ENCODE peak calls at places on chromosome 5, in eight cellular contexts. X is uterus; G is activated naive CD4-positive, alpha-beta T cell; H is fibroblast of mammary gland; B is psoas muscle; W is NCI-H226; O is GM23248; Z is NCI-H1694. R is an unnamed sample.

GRCh38 chr5:179294891-179295777 is 50.1 kb downstream of the ADAMTS2 start:
- DNase-seq in G (no peak), O (peak), W (no peak), X (peak), Z (no peak), B (peak), H (peak), R (peak)

GRCh38 chr5:83322273-83322924 is 149.1 kb upstream of the VCAN start:
- DNase-seq in G (no peak), W (peak), O (no peak), B (no peak), Z (no peak), X (no peak), H (no peak), R (no peak)

GRCh38 chr5:118580959-118581358 is 407.4 kb downstream of the DTWD2 start:
- DNase-seq in X (no peak), W (no peak), Z (no peak), G (no peak), O (peak), B (no peak), H (peak), R (no peak)

GRCh38 chr5:19605846-19606407 is 382.1 kb downstream of the CDH18 start:
- DNase-seq in X (no peak), H (no peak), W (no peak), B (no peak), G (no peak), Z (no peak), O (no peak), R (no peak)

GRCh38 chr5:103466494-103466893 is 96.1 kb downstream of the NUDT12 start:
- DNase-seq in W (peak), H (peak), X (no peak), O (peak), G (no peak), B (no peak), Z (no peak), R (no peak)

GRCh38 chr5:152107225-152107624 is 182.6 kb upstream of the GLRA1 start:
- DNase-seq in X (no peak), O (no peak), W (no peak), H (no peak), B (no peak), Z (no peak), G (no peak), R (no peak)

GRCh38 chr5:14263700-14264099 is 120.6 kb downstream of the TRIO start:
- DNase-seq in X (no peak), G (no peak), H (no peak), O (no peak), B (no peak), W (no peak), Z (no peak), R (no peak)

GRCh38 chr5:65721050-65721774 is 697 bp downstream of the SGTB start:
- DNase-seq in O (peak), Z (peak), X (peak), H (peak), W (peak), B (peak), G (no peak), R (peak)

GRCh38 chr5:143955140-143955539 is 143.2 kb downstream of the HMHB1 start:
- DNase-seq in O (peak), G (no peak), Z (no peak), B (no peak), H (peak), X (no peak), W (peak), R (no peak)

GRCh38 chr5:149046196-149046829 is 16.5 kb downstream of the SH3TC2 start:
- DNase-seq in X (no peak), Z (no peak), G (no peak), B (no peak), H (no peak), O (no peak), W (peak), R (no peak)

GRCh38 chr5:149320791-149321330 is 24.4 kb upstream of the GRPEL2 start:
- DNase-seq in H (peak), B (peak), Z (peak), G (no peak), W (peak), X (peak), O (peak), R (peak)

GRCh38 chr5:88675758-88676636 is 207.0 kb downstream of the MEF2C start:
- DNase-seq in H (peak), G (no peak), Z (no peak), B (no peak), X (no peak), O (peak), W (peak), R (no peak)

GRCh38 chr5:56591081-56591480 is 224.3 kb upstream of the MAP3K1 start:
- DNase-seq in X (no peak), Z (no peak), B (no peak), H (no peak), W (no peak), O (no peak), G (no peak), R (no peak)

GRCh38 chr5:79474416-79475173 is 39.3 kb downstream of the HOMER1 start:
- DNase-seq in B (no peak), X (no peak), Z (no peak), H (peak), O (peak), G (no peak), W (no peak), R (no peak)

GRCh38 chr5:16465544-16466432 is at the start of gene ZNF622:
- DNase-seq in O (peak), Z (peak), X (peak), B (peak), H (peak), G (peak), W (peak), R (peak)

GRCh38 chr5:16791036-16791705 is 144.9 kb downstream of the MYO10 start:
- DNase-seq in O (peak), B (no peak), Z (peak), H (peak), W (no peak), X (no peak), G (no peak), R (no peak)

GRCh38 chr5:175836741-175837729 is 34.3 kb upstream of the CPLX2 start:
- DNase-seq in X (no peak), B (no peak), W (no peak), G (no peak), Z (peak), H (no peak), O (no peak), R (no peak)

GRCh38 chr5:125719681-125720676 is 703.2 kb upstream of the GRAMD2B start:
- DNase-seq in X (no peak), O (no peak), W (no peak), Z (no peak), H (no peak), B (no peak), G (no peak), R (no peak)

GRCh38 chr5:109589983-109590382 is 99.7 kb upstream of the MAN2A1 start:
- DNase-seq in G (no peak), B (no peak), O (peak), H (no peak), X (no peak), Z (no peak), W (no peak), R (no peak)

GRCh38 chr5:119411935-119412623 is 40.2 kb upstream of the HSD17B4 start:
- DNase-seq in H (peak), G (no peak), W (peak), O (peak), B (peak), Z (peak), X (peak), R (peak)

GRCh38 chr5:176420086-176420485 is 3.7 kb upstream of the CLTB start:
- DNase-seq in B (no peak), Z (no peak), W (no peak), O (no peak), X (no peak), G (no peak), H (no peak), R (no peak)